ENCODE peak calls at places on chromosomes 12 and 14, in five cellular contexts. Q is A549, L is AG04450, H is lower lobe of right lung, J is testis. R is an unnamed sample.

GRCh38 chr14:90443161-90444076 is 46.6 kb downstream of the CALM1 start:
- DNase-seq in Q (no peak), L (no peak), H (no peak), J (no peak), R (no peak)

GRCh38 chr12:56299308-56299852 is 750 bp downstream of the CS start:
- DNase-seq in Q (no peak), L (no peak), H (no peak), J (no peak), R (peak)

GRCh38 chr12:116443706-116444589 is 115.2 kb upstream of the MAP1LC3B2 start:
- DNase-seq in Q (no peak), L (no peak), H (no peak), J (no peak), R (no peak)

GRCh38 chr12:524167-524951 is 64.6 kb downstream of the B4GALNT3 start:
- DNase-seq in Q (no peak), L (no peak), H (no peak), J (no peak), R (no peak)

GRCh38 chr12:114003286-114003685 is 37.2 kb upstream of the RBM19 start:
- DNase-seq in Q (no peak), L (no peak), H (no peak), J (no peak), R (no peak)

GRCh38 chr14:36952702-36953101 is 219.7 kb downstream of the SLC25A21 start:
- DNase-seq in Q (peak), L (no peak), H (no peak), J (no peak), R (no peak)

GRCh38 chr14:65549429-65549828 is 136.9 kb downstream of the FUT8 start:
- DNase-seq in Q (no peak), L (no peak), H (no peak), J (no peak), R (no peak)

GRCh38 chr12:129961856-129962255 is 58.0 kb upstream of the TMEM132D start:
- DNase-seq in Q (no peak), L (no peak), H (no peak), J (no peak), R (no peak)

GRCh38 chr14:49992901-49993335 is 100.0 kb downstream of the ARF6 start:
- DNase-seq in Q (no peak), L (no peak), H (no peak), J (peak), R (no peak)

GRCh38 chr12:106601548-106601947 is 18.7 kb downstream of the RFX4 start:
- DNase-seq in Q (no peak), L (no peak), H (no peak), J (no peak), R (no peak)

GRCh38 chr12:16238661-16239060 is 38.8 kb downstream of the SLC15A5 start:
- DNase-seq in Q (no peak), L (no peak), H (no peak), J (no peak), R (no peak)

GRCh38 chr14:52329678-52330376 is 15.7 kb downstream of the PTGER2 start:
- DNase-seq in Q (no peak), L (no peak), H (no peak), J (no peak), R (no peak)

GRCh38 chr12:11581179-11581755 is 68.2 kb upstream of the ETV6 start:
- DNase-seq in Q (peak), L (peak), H (no peak), J (peak), R (peak)

GRCh38 chr12:123903301-123904065 is 69.1 kb downstream of the CCDC92 start:
- DNase-seq in Q (no peak), L (no peak), H (no peak), J (no peak), R (no peak)

GRCh38 chr14:96739511-96739910 is 57.7 kb upstream of the VRK1 start:
- DNase-seq in Q (no peak), L (no peak), H (no peak), J (no peak), R (no peak)

GRCh38 chr14:68976160-68977067 is 2.7 kb downstream of the ACTN1 start:
- DNase-seq in Q (no peak), L (no peak), H (no peak), J (peak), R (no peak)

GRCh38 chr14:38291681-38292459 is 36.0 kb upstream of the CLEC14A start:
- DNase-seq in Q (no peak), L (no peak), H (no peak), J (no peak), R (no peak)

GRCh38 chr12:96233941-96234461 is 39.8 kb downstream of the ELK3 start:
- DNase-seq in Q (no peak), L (peak), H (peak), J (peak), R (no peak)

GRCh38 chr14:102394717-102395378 is 32.1 kb downstream of the TECPR2 start:
- DNase-seq in Q (no peak), L (no peak), H (no peak), J (no peak), R (no peak)

GRCh38 chr14:60014402-60014801 is 77.3 kb upstream of the PCNX4 start:
- DNase-seq in Q (no peak), L (no peak), H (no peak), J (no peak), R (no peak)

GRCh38 chr14:24378327-24378726 is 10.3 kb downstream of the NFATC4 start:
- DNase-seq in Q (no peak), L (no peak), H (no peak), J (no peak), R (no peak)

GRCh38 chr12:91772411-91772810 is 373.2 kb downstream of the BTG1 start:
- DNase-seq in Q (no peak), L (no peak), H (no peak), J (no peak), R (no peak)

DNA sequence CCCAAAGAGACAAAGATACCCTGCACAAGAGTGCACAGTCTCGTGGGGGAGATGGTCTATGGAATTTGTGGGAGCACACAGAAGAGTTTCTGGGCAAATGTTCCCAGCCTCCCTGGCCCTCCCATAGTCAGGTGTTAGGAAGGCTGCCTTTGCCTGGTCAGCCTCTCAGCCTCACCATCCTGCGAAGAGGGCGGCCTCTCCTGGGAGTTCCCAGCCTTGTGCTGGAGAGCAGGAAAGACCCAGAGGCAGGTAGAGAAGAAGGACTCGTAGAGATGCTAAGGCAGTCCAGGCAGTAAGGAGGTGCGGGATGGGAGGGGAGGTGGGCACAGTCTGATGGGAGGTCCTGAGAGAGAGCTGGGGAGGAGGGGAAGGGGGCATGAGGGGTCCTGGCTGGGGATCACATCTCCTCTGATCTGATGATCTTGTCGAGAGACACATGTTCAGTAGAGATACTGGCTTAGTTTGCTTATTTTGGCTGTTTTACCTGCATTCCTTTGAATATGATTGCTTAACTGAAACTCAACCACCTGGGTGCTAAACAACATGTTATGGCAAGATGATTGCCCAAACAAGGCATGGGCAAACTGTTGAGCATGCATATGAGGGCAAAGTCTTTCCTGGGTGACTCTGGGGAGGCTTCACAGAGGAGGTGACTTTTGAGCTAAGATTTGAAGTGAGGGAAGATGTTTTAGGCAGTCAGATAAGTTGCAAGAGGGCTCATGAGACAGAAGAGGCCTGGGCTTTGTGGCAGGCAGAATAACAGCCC is 10.5 kb downstream of the SERPINA6 start:
- DNase-seq in Q (no peak), L (no peak), H (no peak), J (no peak), R (no peak)
- TF ChIP-seq CTCF in Q (no peak), L (no peak), H (no peak), J (no peak), R (no peak)

GRCh38 chr12:132866251-132866828 is 21.1 kb downstream of the CHFR start:
- DNase-seq in Q (no peak), L (peak), H (no peak), J (peak), R (no peak)
- H3K27ac ChIP-seq in Q (no peak), L (no peak), H (no peak), J (no peak), R (no peak)

GRCh38 chr14:22472466-22472865 is 116.6 kb downstream of the DAD1 start:
- DNase-seq in Q (no peak), L (no peak), H (no peak), J (no peak), R (no peak)
- H3K4me3 ChIP-seq in Q (no peak), L (no peak), H (no peak), J (no peak), R (no peak)

GRCh38 chr12:93245543-93245942 is 132.2 kb upstream of the NUDT4 start:
- DNase-seq in Q (no peak), L (no peak), H (no peak), J (no peak), R (peak)
- TF ChIP-seq CTCF in Q (no peak), L (no peak), H (no peak), J (no peak), R (no peak)

GRCh38 chr14:63854330-63854729 is 1.5 kb downstream of the SYNE2 start:
- DNase-seq in Q (no peak), L (no peak), H (no peak), J (no peak), R (no peak)
- H3K27ac ChIP-seq in Q (peak), L (no peak), H (peak), J (peak), R (peak)

DNA sequence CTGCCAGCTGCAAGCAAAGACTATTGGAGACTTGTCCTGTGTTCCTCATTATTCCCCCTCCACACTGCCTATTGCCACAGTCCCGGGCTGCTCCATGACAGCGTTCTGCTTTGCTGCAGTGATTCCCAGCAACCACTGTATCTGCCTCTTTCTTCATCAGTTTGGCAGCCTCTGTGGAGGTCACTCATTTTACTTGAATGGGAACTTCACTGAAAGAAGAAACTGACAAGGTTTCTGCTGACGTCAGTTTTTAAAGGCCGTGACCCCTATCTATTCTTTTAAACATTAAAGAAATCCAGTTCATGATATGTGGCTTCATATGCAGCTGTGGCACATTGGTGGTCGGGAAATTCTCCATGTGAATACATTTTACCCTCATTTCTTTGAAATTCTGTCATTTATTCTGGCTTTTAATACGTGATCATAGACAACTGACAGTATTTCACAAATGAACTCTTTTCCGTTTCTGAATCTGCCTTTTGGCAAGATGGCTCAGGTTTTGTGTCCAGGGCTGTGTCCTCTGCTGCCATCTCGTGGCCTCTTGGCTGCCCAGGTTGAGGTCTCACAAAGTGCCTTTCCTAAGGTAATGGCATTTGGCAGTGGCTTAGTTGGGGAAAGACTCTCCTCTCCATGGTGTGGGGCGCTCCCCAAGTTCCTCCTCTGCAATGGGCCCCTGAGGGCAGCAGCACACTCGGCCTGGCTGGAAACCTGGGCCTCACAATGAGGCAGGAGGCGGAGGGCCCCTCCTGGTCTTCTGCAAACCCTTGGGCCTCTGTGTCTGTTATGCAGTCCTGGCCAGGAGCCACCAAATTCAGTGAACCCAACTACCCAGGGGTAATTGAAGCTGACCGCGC is 5.9 kb downstream of the TMEM253 start:
- DNase-seq in Q (peak), L (no peak), H (peak), J (peak), R (peak)
- H3K4me3 ChIP-seq in Q (peak), L (no peak), H (peak), J (no peak), R (no peak)